ENCODE peak calls at places on chromosomes 16 and 17, in ten cellular contexts. Y, C, U, G, T, E, A, F, D and X are unnamed samples. For H3K9me3, the result is how much of the 10 kb centered on the place peaks cover.

GRCh38 chr16:23516366-23517137 is 6.3 kb upstream of the GGA2 start:
- DNase-seq in Y (no peak), C (no peak), U (no peak), G (no peak), T (no peak), E (no peak), A (no peak), F (no peak), D (no peak), X (no peak)

GRCh38 chr16:77599793-77600415 is 122.4 kb upstream of the NUDT7 start:
- DNase-seq in Y (no peak), C (no peak), U (no peak), G (no peak), T (peak), E (peak), A (peak), F (peak), D (no peak), X (no peak)

GRCh38 chr16:53207810-53208752 is 153.3 kb downstream of the CHD9 start:
- DNase-seq in Y (peak), C (peak), U (no peak), G (peak), T (peak), E (peak), A (peak), F (peak), D (peak), X (peak)

GRCh38 chr17:7468290-7468689 is 11.1 kb downstream of the ZBTB4 start:
- DNase-seq in Y (no peak), C (no peak), U (no peak), G (no peak), T (no peak), E (no peak), A (no peak), F (no peak), D (no peak), X (no peak)

GRCh38 chr16:29825145-29826044 is 5.1 kb downstream of the MVP start:
- DNase-seq in Y (no peak), C (peak), U (no peak), G (peak), T (no peak), E (peak), A (peak), F (no peak), D (no peak), X (no peak)

GRCh38 chr17:48044851-48045250 is 3.3 kb upstream of the NFE2L1 start:
- DNase-seq in Y (no peak), C (no peak), U (no peak), G (no peak), T (no peak), E (no peak), A (no peak), F (no peak), D (no peak), X (no peak)

GRCh38 chr16:81697886-81698635 is 81.0 kb upstream of the PLCG2 start:
- DNase-seq in Y (no peak), C (no peak), U (no peak), G (peak), T (no peak), E (no peak), A (no peak), F (no peak), D (no peak), X (no peak)

GRCh38 chr17:79845601-79845949 is 6.3 kb upstream of the CBX4 start:
- DNase-seq in Y (no peak), C (no peak), U (no peak), G (no peak), T (no peak), E (no peak), A (peak), F (no peak), D (no peak), X (no peak)

GRCh38 chr17:51828901-51829300 is 329.6 kb downstream of the CA10 start:
- DNase-seq in Y (no peak), C (no peak), U (no peak), G (no peak), T (no peak), E (no peak), A (no peak), F (no peak), D (no peak), X (no peak)

GRCh38 chr16:27678955-27679354 is 129.0 kb downstream of the KATNIP start:
- DNase-seq in Y (no peak), C (no peak), U (no peak), G (no peak), T (no peak), E (no peak), A (no peak), F (no peak), D (no peak), X (no peak)

GRCh38 chr17:32523827-32524552 is 37.2 kb downstream of the CDK5R1 start:
- DNase-seq in Y (no peak), C (no peak), U (no peak), G (no peak), T (no peak), E (no peak), A (no peak), F (no peak), D (no peak), X (no peak)

GRCh38 chr17:33142703-33143299 is 150.3 kb downstream of the ASIC2 start:
- DNase-seq in Y (no peak), C (no peak), U (no peak), G (no peak), T (no peak), E (peak), A (no peak), F (peak), D (no peak), X (no peak)

GRCh38 chr16:7236824-7237410 is 95.7 kb upstream of the RBFOX1 start:
- DNase-seq in Y (no peak), C (no peak), U (no peak), G (no peak), T (peak), E (no peak), A (no peak), F (no peak), D (no peak), X (no peak)

GRCh38 chr16:2765462-2766404 is 11.3 kb downstream of the ELOB start:
- DNase-seq in Y (no peak), C (no peak), U (no peak), G (no peak), T (no peak), E (no peak), A (no peak), F (no peak), D (no peak), X (no peak)

GRCh38 chr16:83937267-83937666 is 15.8 kb upstream of the OSGIN1 start:
- DNase-seq in Y (no peak), C (no peak), U (no peak), G (no peak), T (no peak), E (no peak), A (no peak), F (no peak), D (no peak), X (no peak)

GRCh38 chr17:9473716-9474115 is 101.9 kb downstream of the STX8 start:
- DNase-seq in Y (no peak), C (no peak), U (no peak), G (no peak), T (no peak), E (no peak), A (no peak), F (no peak), D (no peak), X (no peak)

GRCh38 chr17:67289174-67289876 is 44.3 kb upstream of the HELZ start:
- DNase-seq in Y (no peak), C (peak), U (no peak), G (peak), T (no peak), E (no peak), A (peak), F (no peak), D (peak), X (peak)

GRCh38 chr17:63222655-63223054 is 223.5 kb downstream of the CYB561 start:
- DNase-seq in Y (no peak), C (no peak), U (no peak), G (no peak), T (no peak), E (no peak), A (no peak), F (no peak), D (no peak), X (no peak)

GRCh38 chr17:80414508-80414802 is 512 bp upstream of the ENDOV start:
- DNase-seq in Y (no peak), C (no peak), U (no peak), G (no peak), T (no peak), E (peak), A (no peak), F (no peak), D (no peak), X (no peak)

GRCh38 chr16:75175074-75175473 is 26.8 kb downstream of the ZFP1 start:
- DNase-seq in Y (no peak), C (no peak), U (no peak), G (no peak), T (no peak), E (no peak), A (no peak), F (no peak), D (no peak), X (no peak)
- H3K9me3 ChIP-seq in Y (half or more), C (under half), U (under half), G (under half), T (under half), E (under half), A (under half), F (under half), D (under half), X (under half)

GRCh38 chr17:29219378-29220047 is 27.1 kb upstream of the CRYBA1 start:
- DNase-seq in Y (peak), C (peak), U (peak), G (peak), T (peak), E (peak), A (peak), F (peak), D (peak), X (peak)
- H3K4me3 ChIP-seq in Y (no peak), C (no peak), U (no peak), G (no peak), T (no peak), E (no peak), A (no peak), F (no peak), D (no peak), X (no peak)

GRCh38 chr16:85211247-85211910 is 99.1 kb upstream of the CIBAR2 start:
- DNase-seq in Y (no peak), C (no peak), U (no peak), G (no peak), T (no peak), E (no peak), A (no peak), F (no peak), D (no peak), X (no peak)

GRCh38 chr16:85215478-85216120 is 103.3 kb upstream of the CIBAR2 start:
- DNase-seq in Y (no peak), C (no peak), U (no peak), G (no peak), T (no peak), E (no peak), A (no peak), F (no peak), D (no peak), X (no peak)

GRCh38 chr16:85210423-85211169 is 98.3 kb upstream of the CIBAR2 start:
- DNase-seq in Y (no peak), C (no peak), U (no peak), G (no peak), T (no peak), E (peak), A (no peak), F (no peak), D (no peak), X (no peak)

GRCh38 chr16:85216522-85217375 is 104.5 kb upstream of the CIBAR2 start:
- DNase-seq in Y (no peak), C (no peak), U (no peak), G (no peak), T (no peak), E (no peak), A (no peak), F (no peak), D (no peak), X (no peak)

GRCh38 chr16:85213926-85214294 is 101.6 kb upstream of the CIBAR2 start:
- DNase-seq in Y (no peak), C (no peak), U (no peak), G (no peak), T (no peak), E (no peak), A (no peak), F (no peak), D (no peak), X (peak)
- H3K9me3 ChIP-seq in Y (under half), C (under half), U (under half), G (under half), T (under half), E (under half), A (under half), F (under half), D (under half), X (under half)

DNA sequence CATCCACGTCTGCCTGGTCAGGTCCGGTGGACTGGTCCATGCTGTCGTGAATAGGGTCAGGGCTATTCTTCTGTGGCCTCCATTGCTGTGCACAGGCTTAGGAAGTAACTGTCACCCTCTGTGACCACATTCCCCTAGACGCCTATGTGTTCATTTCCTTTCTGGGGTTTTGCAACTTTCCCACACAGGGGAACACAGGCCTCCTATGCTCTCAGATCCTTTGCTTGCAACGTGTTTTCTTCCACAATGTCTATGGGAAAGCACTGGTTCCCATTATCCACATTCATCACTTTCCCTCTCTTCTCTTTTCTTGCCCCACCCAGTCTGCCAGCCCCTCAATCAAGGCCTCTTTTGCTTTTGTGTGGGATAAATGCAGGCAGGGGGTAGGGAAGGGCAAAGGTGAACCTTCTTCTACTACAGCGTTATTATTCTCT is 43.2 kb upstream of the DNAJA2 start:
- DNase-seq in Y (no peak), C (no peak), U (no peak), G (no peak), T (no peak), E (no peak), A (no peak), F (no peak), D (peak), X (no peak)
- H3K4me3 ChIP-seq in Y (no peak), C (no peak), U (no peak), G (no peak), T (no peak), E (no peak), A (no peak), F (no peak), D (no peak), X (no peak)

GRCh38 chr17:16639438-16639837 is 14.2 kb downstream of the ZNF624 start:
- DNase-seq in Y (no peak), C (no peak), U (no peak), G (no peak), T (no peak), E (no peak), A (no peak), F (no peak), D (no peak), X (no peak)
- H3K9me3 ChIP-seq in Y (under half), C (under half), U (under half), G (under half), T (under half), E (under half), A (under half), F (under half), D (under half), X (under half)

GRCh38 chr17:36920032-36921000 is 17.0 kb upstream of the LHX1 start:
- DNase-seq in Y (no peak), C (no peak), U (no peak), G (no peak), T (no peak), E (peak), A (no peak), F (peak), D (no peak), X (no peak)
- H3K4me3 ChIP-seq in Y (peak), C (no peak), U (no peak), G (no peak), T (no peak), E (peak), A (no peak), F (peak), D (no peak), X (no peak)

DNA sequence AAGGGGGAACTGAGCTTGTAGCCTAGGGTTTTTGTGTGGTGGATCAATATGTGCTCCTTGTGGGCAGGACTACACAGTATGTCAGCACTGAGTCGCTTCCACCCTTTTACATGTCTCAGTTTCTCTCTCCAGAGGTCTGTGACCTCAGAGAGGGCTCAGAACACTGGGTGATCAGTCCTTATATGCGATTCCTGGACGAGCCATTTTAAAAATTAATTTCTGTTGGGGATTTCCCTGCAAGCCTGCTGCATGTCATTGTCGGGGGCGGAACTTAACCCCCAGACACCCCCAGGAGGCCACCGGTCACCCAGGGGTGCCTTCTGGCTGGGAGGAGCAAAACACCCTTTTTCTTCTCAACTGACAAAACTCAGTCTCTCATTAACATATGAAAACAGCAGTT is 14.1 kb downstream of the DHRS7B start:
- DNase-seq in Y (no peak), C (no peak), U (no peak), G (no peak), T (no peak), E (no peak), A (no peak), F (no peak), D (no peak), X (no peak)
- H3K9me3 ChIP-seq in Y (under half), C (under half), U (under half), G (under half), T (under half), E (under half), A (under half), F (under half), D (under half), X (under half)

GRCh38 chr16:30904114-30904780 is 7.8 kb downstream of the CTF1 start:
- DNase-seq in Y (no peak), C (no peak), U (no peak), G (no peak), T (no peak), E (no peak), A (no peak), F (no peak), D (no peak), X (no peak)
- H3K4me3 ChIP-seq in Y (no peak), C (no peak), U (no peak), G (no peak), T (no peak), E (no peak), A (no peak), F (no peak), D (no peak), X (no peak)